ENCODE peak calls at places on chromosomes 11 and 22, in ten cellular contexts. One of them, this sample, is unnamed.
A peak's percentile ranks its signal among the peaks of the same experiment; 100 is the strongest.

GRCh38 chr11:9550209-9550628 is 23.3 kb upstream of the WEE1 start:
- DNase-seq in AG09319: no peak
- DNase-seq in CD8-positive, alpha-beta T cell: no peak
- DNase-seq in OCI-LY7: no peak
- DNase-seq in tibial nerve: no peak
- DNase-seq in sigmoid colon: no peak
- DNase-seq in right lobe of liver: no peak
- DNase-seq in fibroblast of the aortic adventitia: no peak
- DNase-seq in DND-41: no peak
- DNase-seq in suprapubic skin: no peak
- DNase-seq in this sample: peak; percentile 74

GRCh38 chr11:37632748-37633147 is 1034.7 kb upstream of the RAG2 start:
- DNase-seq in AG09319: no peak
- DNase-seq in CD8-positive, alpha-beta T cell: no peak
- DNase-seq in OCI-LY7: no peak
- DNase-seq in tibial nerve: no peak
- DNase-seq in sigmoid colon: no peak
- DNase-seq in right lobe of liver: no peak
- DNase-seq in fibroblast of the aortic adventitia: no peak
- DNase-seq in DND-41: no peak
- DNase-seq in suprapubic skin: no peak
- DNase-seq in this sample: no peak

GRCh38 chr11:2380807-2381350 is 3.8 kb downstream of the CD81 start:
- DNase-seq in AG09319: no peak
- DNase-seq in CD8-positive, alpha-beta T cell: no peak
- DNase-seq in OCI-LY7: no peak
- DNase-seq in tibial nerve: peak; percentile 75
- DNase-seq in sigmoid colon: peak; percentile 89
- DNase-seq in right lobe of liver: peak; percentile 86
- DNase-seq in fibroblast of the aortic adventitia: no peak
- DNase-seq in DND-41: no peak
- DNase-seq in suprapubic skin: peak; percentile 90
- DNase-seq in this sample: peak; percentile 66

GRCh38 chr11:16111690-16112089 is 244.7 kb downstream of the SOX6 start:
- DNase-seq in AG09319: no peak
- DNase-seq in CD8-positive, alpha-beta T cell: no peak
- DNase-seq in OCI-LY7: no peak
- DNase-seq in tibial nerve: no peak
- DNase-seq in sigmoid colon: no peak
- DNase-seq in right lobe of liver: peak; percentile 33
- DNase-seq in fibroblast of the aortic adventitia: no peak
- DNase-seq in DND-41: no peak
- DNase-seq in suprapubic skin: no peak
- DNase-seq in this sample: no peak

GRCh38 chr11:12119502-12119901 is 9.1 kb downstream of the MICAL2 start:
- DNase-seq in AG09319: no peak
- DNase-seq in CD8-positive, alpha-beta T cell: no peak
- DNase-seq in OCI-LY7: no peak
- DNase-seq in tibial nerve: no peak
- DNase-seq in sigmoid colon: no peak
- DNase-seq in right lobe of liver: no peak
- DNase-seq in fibroblast of the aortic adventitia: no peak
- DNase-seq in DND-41: no peak
- DNase-seq in suprapubic skin: no peak
- DNase-seq in this sample: no peak

GRCh38 chr22:30606455-30607299 is at the start of gene TCN2:
- DNase-seq in AG09319: peak; percentile 39
- DNase-seq in CD8-positive, alpha-beta T cell: no peak
- DNase-seq in OCI-LY7: no peak
- DNase-seq in tibial nerve: peak; percentile 64
- DNase-seq in sigmoid colon: peak; percentile 88
- DNase-seq in right lobe of liver: peak; percentile 73
- DNase-seq in fibroblast of the aortic adventitia: peak; percentile 59
- DNase-seq in DND-41: no peak
- DNase-seq in suprapubic skin: peak; percentile 81
- DNase-seq in this sample: peak; percentile 86

GRCh38 chr11:9280655-9281301 is 15.6 kb upstream of the DENND5A start:
- DNase-seq in AG09319: no peak
- DNase-seq in CD8-positive, alpha-beta T cell: peak; percentile 29
- DNase-seq in OCI-LY7: peak; percentile 43
- DNase-seq in tibial nerve: no peak
- DNase-seq in sigmoid colon: no peak
- DNase-seq in right lobe of liver: no peak
- DNase-seq in fibroblast of the aortic adventitia: peak; percentile 15
- DNase-seq in DND-41: peak; percentile 80
- DNase-seq in suprapubic skin: no peak
- DNase-seq in this sample: peak; percentile 75

GRCh38 chr22:35484651-35485372 is 55.8 kb upstream of the RASD2 start:
- DNase-seq in AG09319: no peak
- DNase-seq in CD8-positive, alpha-beta T cell: no peak
- DNase-seq in OCI-LY7: no peak
- DNase-seq in tibial nerve: no peak
- DNase-seq in sigmoid colon: no peak
- DNase-seq in right lobe of liver: no peak
- DNase-seq in fibroblast of the aortic adventitia: peak; percentile 33
- DNase-seq in DND-41: no peak
- DNase-seq in suprapubic skin: no peak
- DNase-seq in this sample: no peak

GRCh38 chr11:129202646-129203045 is 10.5 kb upstream of the ARHGAP32 start:
- DNase-seq in AG09319: no peak
- DNase-seq in CD8-positive, alpha-beta T cell: no peak
- DNase-seq in OCI-LY7: no peak
- DNase-seq in tibial nerve: no peak
- DNase-seq in sigmoid colon: no peak
- DNase-seq in right lobe of liver: no peak
- DNase-seq in fibroblast of the aortic adventitia: no peak
- DNase-seq in DND-41: no peak
- DNase-seq in suprapubic skin: no peak
- DNase-seq in this sample: no peak

GRCh38 chr11:83866655-83867054 is 580.5 kb upstream of the CCDC90B start:
- DNase-seq in AG09319: no peak
- DNase-seq in CD8-positive, alpha-beta T cell: no peak
- DNase-seq in OCI-LY7: no peak
- DNase-seq in tibial nerve: no peak
- DNase-seq in sigmoid colon: no peak
- DNase-seq in right lobe of liver: no peak
- DNase-seq in fibroblast of the aortic adventitia: no peak
- DNase-seq in DND-41: no peak
- DNase-seq in suprapubic skin: no peak
- DNase-seq in this sample: no peak

GRCh38 chr11:66617148-66617814 is 851 bp downstream of the RBM14 start:
- DNase-seq in AG09319: no peak
- DNase-seq in CD8-positive, alpha-beta T cell: no peak
- DNase-seq in OCI-LY7: no peak
- DNase-seq in tibial nerve: peak; percentile 55
- DNase-seq in sigmoid colon: peak; percentile 89
- DNase-seq in right lobe of liver: no peak
- DNase-seq in fibroblast of the aortic adventitia: no peak
- DNase-seq in DND-41: no peak
- DNase-seq in suprapubic skin: peak; percentile 91
- DNase-seq in this sample: no peak
- TF ChIP-seq CTCF in AG09319: no peak
- TF ChIP-seq CTCF in CD8-positive, alpha-beta T cell: no peak
- TF ChIP-seq CTCF in OCI-LY7: no peak
- TF ChIP-seq CTCF in tibial nerve: no peak
- TF ChIP-seq CTCF in sigmoid colon: no peak
- TF ChIP-seq CTCF in right lobe of liver: no peak
- TF ChIP-seq CTCF in fibroblast of the aortic adventitia: no peak
- TF ChIP-seq CTCF in DND-41: no peak
- TF ChIP-seq CTCF in suprapubic skin: no peak
- TF ChIP-seq CTCF in this sample: no peak

GRCh38 chr22:23888615-23889401 is 5.4 kb upstream of the MIF start:
- DNase-seq in AG09319: no peak
- DNase-seq in CD8-positive, alpha-beta T cell: no peak
- DNase-seq in OCI-LY7: no peak
- DNase-seq in tibial nerve: no peak
- DNase-seq in sigmoid colon: no peak
- DNase-seq in right lobe of liver: no peak
- DNase-seq in fibroblast of the aortic adventitia: peak; percentile 54
- DNase-seq in DND-41: no peak
- DNase-seq in suprapubic skin: no peak
- DNase-seq in this sample: peak; percentile 28
- TF ChIP-seq CTCF in AG09319: no peak
- TF ChIP-seq CTCF in CD8-positive, alpha-beta T cell: no peak
- TF ChIP-seq CTCF in OCI-LY7: peak; percentile 23
- TF ChIP-seq CTCF in tibial nerve: peak; percentile 8
- TF ChIP-seq CTCF in sigmoid colon: no peak
- TF ChIP-seq CTCF in right lobe of liver: peak; percentile 14
- TF ChIP-seq CTCF in fibroblast of the aortic adventitia: peak; percentile 30
- TF ChIP-seq CTCF in DND-41: peak; percentile 16
- TF ChIP-seq CTCF in suprapubic skin: no peak
- TF ChIP-seq CTCF in this sample: peak; percentile 30

GRCh38 chr11:107676341-107676740 is 35.5 kb downstream of the SLN start:
- DNase-seq in AG09319: no peak
- DNase-seq in CD8-positive, alpha-beta T cell: no peak
- DNase-seq in OCI-LY7: no peak
- DNase-seq in tibial nerve: no peak
- DNase-seq in sigmoid colon: no peak
- DNase-seq in right lobe of liver: no peak
- DNase-seq in fibroblast of the aortic adventitia: no peak
- DNase-seq in DND-41: no peak
- DNase-seq in suprapubic skin: no peak
- DNase-seq in this sample: no peak
- TF ChIP-seq CTCF in AG09319: no peak
- TF ChIP-seq CTCF in CD8-positive, alpha-beta T cell: no peak
- TF ChIP-seq CTCF in OCI-LY7: no peak
- TF ChIP-seq CTCF in tibial nerve: no peak
- TF ChIP-seq CTCF in sigmoid colon: no peak
- TF ChIP-seq CTCF in right lobe of liver: no peak
- TF ChIP-seq CTCF in fibroblast of the aortic adventitia: no peak
- TF ChIP-seq CTCF in DND-41: no peak
- TF ChIP-seq CTCF in suprapubic skin: no peak
- TF ChIP-seq CTCF in this sample: no peak

GRCh38 chr22:39185601-39186012 is 33.1 kb upstream of the CBX7 start:
- DNase-seq in AG09319: no peak
- DNase-seq in CD8-positive, alpha-beta T cell: no peak
- DNase-seq in OCI-LY7: no peak
- DNase-seq in tibial nerve: no peak
- DNase-seq in sigmoid colon: peak; percentile 89
- DNase-seq in right lobe of liver: no peak
- DNase-seq in fibroblast of the aortic adventitia: peak; percentile 84
- DNase-seq in DND-41: no peak
- DNase-seq in suprapubic skin: no peak
- DNase-seq in this sample: peak; percentile 77
- TF ChIP-seq CTCF in AG09319: peak; percentile 40
- TF ChIP-seq CTCF in CD8-positive, alpha-beta T cell: no peak
- TF ChIP-seq CTCF in OCI-LY7: no peak
- TF ChIP-seq CTCF in tibial nerve: peak; percentile 47
- TF ChIP-seq CTCF in sigmoid colon: no peak
- TF ChIP-seq CTCF in right lobe of liver: peak; percentile 6
- TF ChIP-seq CTCF in fibroblast of the aortic adventitia: peak; percentile 66
- TF ChIP-seq CTCF in DND-41: no peak
- TF ChIP-seq CTCF in suprapubic skin: no peak
- TF ChIP-seq CTCF in this sample: peak; percentile 49

DNA sequence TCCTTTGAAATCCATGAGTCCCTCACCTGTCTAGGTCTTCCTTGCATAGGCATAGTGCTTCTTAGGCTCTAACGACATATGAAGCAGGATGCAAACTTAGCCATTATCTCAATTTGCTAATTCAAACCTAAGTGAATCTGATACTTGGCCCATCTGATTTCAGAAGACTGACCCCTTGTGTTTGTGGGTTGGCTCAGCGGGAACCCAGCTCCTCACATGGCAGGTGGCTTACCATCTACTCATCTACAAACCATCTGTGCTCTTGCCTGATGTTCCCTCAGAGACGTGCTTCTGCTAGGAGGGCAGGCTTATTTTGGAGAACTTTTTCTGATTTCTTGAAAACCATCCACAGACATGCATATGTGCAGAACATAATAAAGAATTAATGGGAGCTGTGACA is 15.2 kb downstream of the ELMOD1 start:
- DNase-seq in AG09319: no peak
- DNase-seq in CD8-positive, alpha-beta T cell: no peak
- DNase-seq in OCI-LY7: no peak
- DNase-seq in tibial nerve: no peak
- DNase-seq in sigmoid colon: no peak
- DNase-seq in right lobe of liver: no peak
- DNase-seq in fibroblast of the aortic adventitia: no peak
- DNase-seq in DND-41: no peak
- DNase-seq in suprapubic skin: no peak
- DNase-seq in this sample: no peak
- TF ChIP-seq CTCF in AG09319: peak; percentile 4
- TF ChIP-seq CTCF in CD8-positive, alpha-beta T cell: no peak
- TF ChIP-seq CTCF in OCI-LY7: peak; percentile 48
- TF ChIP-seq CTCF in tibial nerve: no peak
- TF ChIP-seq CTCF in sigmoid colon: no peak
- TF ChIP-seq CTCF in right lobe of liver: no peak
- TF ChIP-seq CTCF in fibroblast of the aortic adventitia: no peak
- TF ChIP-seq CTCF in DND-41: peak; percentile 16
- TF ChIP-seq CTCF in suprapubic skin: no peak
- TF ChIP-seq CTCF in this sample: peak; percentile 24

GRCh38 chr11:62721994-62722393 is 5.3 kb downstream of the HNRNPUL2 start:
- DNase-seq in AG09319: no peak
- DNase-seq in CD8-positive, alpha-beta T cell: no peak
- DNase-seq in OCI-LY7: no peak
- DNase-seq in tibial nerve: no peak
- DNase-seq in sigmoid colon: peak; percentile 20
- DNase-seq in right lobe of liver: no peak
- DNase-seq in fibroblast of the aortic adventitia: peak; percentile 33
- DNase-seq in DND-41: no peak
- DNase-seq in suprapubic skin: no peak
- DNase-seq in this sample: peak; percentile 33
- TF ChIP-seq CTCF in AG09319: no peak
- TF ChIP-seq CTCF in CD8-positive, alpha-beta T cell: no peak
- TF ChIP-seq CTCF in OCI-LY7: peak; percentile 45
- TF ChIP-seq CTCF in tibial nerve: no peak
- TF ChIP-seq CTCF in sigmoid colon: no peak
- TF ChIP-seq CTCF in right lobe of liver: no peak
- TF ChIP-seq CTCF in fibroblast of the aortic adventitia: peak; percentile 16
- TF ChIP-seq CTCF in DND-41: peak; percentile 30
- TF ChIP-seq CTCF in suprapubic skin: no peak
- TF ChIP-seq CTCF in this sample: no peak

GRCh38 chr11:105942951-105943350 is 79.1 kb downstream of the MSANTD4 start:
- DNase-seq in AG09319: no peak
- DNase-seq in CD8-positive, alpha-beta T cell: no peak
- DNase-seq in OCI-LY7: no peak
- DNase-seq in tibial nerve: no peak
- DNase-seq in sigmoid colon: no peak
- DNase-seq in right lobe of liver: no peak
- DNase-seq in fibroblast of the aortic adventitia: no peak
- DNase-seq in DND-41: no peak
- DNase-seq in suprapubic skin: no peak
- DNase-seq in this sample: peak; percentile 69
- TF ChIP-seq CTCF in AG09319: no peak
- TF ChIP-seq CTCF in CD8-positive, alpha-beta T cell: no peak
- TF ChIP-seq CTCF in OCI-LY7: no peak
- TF ChIP-seq CTCF in tibial nerve: no peak
- TF ChIP-seq CTCF in sigmoid colon: no peak
- TF ChIP-seq CTCF in right lobe of liver: no peak
- TF ChIP-seq CTCF in fibroblast of the aortic adventitia: no peak
- TF ChIP-seq CTCF in DND-41: no peak
- TF ChIP-seq CTCF in suprapubic skin: no peak
- TF ChIP-seq CTCF in this sample: no peak